ENCODE peak calls at places on chromosomes 2 and 18, in ten cellular contexts. T, W, E, I, D, A, M, F, P and S are unnamed samples.
A peak's percentile ranks its signal among the peaks of the same experiment; 100 is the strongest.

GRCh38 chr2:186881644-186882043 is 32.7 kb upstream of the ZSWIM2 start:
- DNase-seq in T (no peak), W (no peak), E (no peak), I (no peak), D (no peak), A (no peak), M (no peak), F (no peak), P (no peak), S (no peak)

GRCh38 chr2:35462226-35462983 is 893.2 kb upstream of the CRIM1 start:
- DNase-seq in T (peak; percentile 6), W (no peak), E (no peak), I (no peak), D (no peak), A (no peak), M (no peak), F (no peak), P (no peak), S (no peak)

GRCh38 chr2:48767330-48767729 is 11.8 kb upstream of the LHCGR start:
- DNase-seq in T (no peak), W (peak; percentile 50), E (no peak), I (peak; percentile 54), D (no peak), A (no peak), M (no peak), F (no peak), P (no peak), S (no peak)

GRCh38 chr2:188787002-188787660 is 187.0 kb upstream of the COL3A1 start:
- DNase-seq in T (peak; percentile 85), W (no peak), E (no peak), I (peak; percentile 74), D (no peak), A (no peak), M (no peak), F (no peak), P (no peak), S (no peak)

GRCh38 chr2:149926149-149926548 is 338.6 kb upstream of the MMADHC start:
- DNase-seq in T (peak; percentile 14), W (no peak), E (no peak), I (no peak), D (no peak), A (no peak), M (no peak), F (no peak), P (no peak), S (no peak)

GRCh38 chr2:48600204-48600813 is 17.3 kb upstream of the GTF2A1L start:
- DNase-seq in T (peak; percentile 73), W (peak; percentile 67), E (no peak), I (peak; percentile 62), D (no peak), A (peak; percentile 35), M (peak; percentile 19), F (peak; percentile 54), P (no peak), S (no peak)

GRCh38 chr2:232103140-232103737 is 141.7 kb downstream of the DIS3L2 start:
- DNase-seq in T (peak; percentile 72), W (no peak), E (no peak), I (no peak), D (no peak), A (no peak), M (no peak), F (no peak), P (no peak), S (no peak)

GRCh38 chr2:215535125-215535668 is 99.3 kb upstream of the FN1 start:
- DNase-seq in T (peak; percentile 31), W (no peak), E (no peak), I (peak; percentile 13), D (no peak), A (no peak), M (no peak), F (no peak), P (no peak), S (no peak)

GRCh38 chr18:80247403-80247916 is at the start of gene PARD6G:
- DNase-seq in T (peak; percentile 80), W (peak; percentile 67), E (peak; percentile 84), I (peak; percentile 95), D (no peak), A (peak; percentile 63), M (peak; percentile 82), F (peak; percentile 90), P (peak; percentile 82), S (peak; percentile 85)

GRCh38 chr2:56263876-56264275 is 80.1 kb downstream of the CCDC85A start:
- DNase-seq in T (no peak), W (no peak), E (no peak), I (no peak), D (no peak), A (no peak), M (no peak), F (no peak), P (no peak), S (no peak)

GRCh38 chr2:108825254-108825653 is 38.7 kb downstream of the CCDC138 start:
- DNase-seq in T (peak; percentile 72), W (no peak), E (no peak), I (no peak), D (no peak), A (no peak), M (no peak), F (no peak), P (no peak), S (no peak)

GRCh38 chr2:53668624-53669026 is 99.0 kb upstream of the CHAC2 start:
- DNase-seq in T (peak; percentile 38), W (no peak), E (no peak), I (no peak), D (no peak), A (no peak), M (no peak), F (no peak), P (no peak), S (no peak)

GRCh38 chr2:15624903-15625302 is 33.2 kb downstream of the DDX1 start:
- DNase-seq in T (no peak), W (no peak), E (no peak), I (no peak), D (no peak), A (no peak), M (no peak), F (no peak), P (no peak), S (no peak)
- H3K36me3 ChIP-seq in T (peaks cover 72% of the 10 kb centered on the region), W (peaks cover 74% of the 10 kb centered on the region), E (peaks cover 87% of the 10 kb centered on the region), I (peaks cover 9% of the 10 kb centered on the region), D (peaks cover 79% of the 10 kb centered on the region), A (peaks cover 10% of the 10 kb centered on the region), M (no peaks in the 10 kb centered on the region), F (peaks cover 68% of the 10 kb centered on the region), P (peaks cover 52% of the 10 kb centered on the region), S (peaks cover 9% of the 10 kb centered on the region)

GRCh38 chr18:45252474-45252873 is 362.8 kb upstream of the SLC14A2 start:
- DNase-seq in T (no peak), W (no peak), E (no peak), I (no peak), D (no peak), A (no peak), M (no peak), F (no peak), P (no peak), S (no peak)

GRCh38 chr18:45251236-45251635 is 364.0 kb upstream of the SLC14A2 start:
- DNase-seq in T (no peak), W (no peak), E (no peak), I (no peak), D (no peak), A (no peak), M (no peak), F (no peak), P (no peak), S (no peak)

GRCh38 chr18:45253973-45254372 is 361.3 kb upstream of the SLC14A2 start:
- DNase-seq in T (no peak), W (no peak), E (no peak), I (no peak), D (no peak), A (no peak), M (no peak), F (no peak), P (no peak), S (no peak)

GRCh38 chr18:45254683-45255082 is 360.6 kb upstream of the SLC14A2 start:
- DNase-seq in T (peak; percentile 46), W (no peak), E (no peak), I (no peak), D (no peak), A (no peak), M (no peak), F (no peak), P (peak; percentile 84), S (peak; percentile 10)

GRCh38 chr18:45255142-45255890 is 360.0 kb upstream of the SLC14A2 start:
- DNase-seq in T (peak; percentile 91), W (peak; percentile 6), E (no peak), I (peak; percentile 52), D (no peak), A (no peak), M (peak; percentile 27), F (peak; percentile 38), P (no peak), S (peak; percentile 40)
- H3K4me3 ChIP-seq in T (no peak overlapping the region), W (no peak overlapping the region), E (no peak overlapping the region), I (no peak overlapping the region), D (no peak overlapping the region), A (no peak overlapping the region), M (no peak overlapping the region), F (no peak overlapping the region), P (no peak overlapping the region), S (no peak overlapping the region)

DNA sequence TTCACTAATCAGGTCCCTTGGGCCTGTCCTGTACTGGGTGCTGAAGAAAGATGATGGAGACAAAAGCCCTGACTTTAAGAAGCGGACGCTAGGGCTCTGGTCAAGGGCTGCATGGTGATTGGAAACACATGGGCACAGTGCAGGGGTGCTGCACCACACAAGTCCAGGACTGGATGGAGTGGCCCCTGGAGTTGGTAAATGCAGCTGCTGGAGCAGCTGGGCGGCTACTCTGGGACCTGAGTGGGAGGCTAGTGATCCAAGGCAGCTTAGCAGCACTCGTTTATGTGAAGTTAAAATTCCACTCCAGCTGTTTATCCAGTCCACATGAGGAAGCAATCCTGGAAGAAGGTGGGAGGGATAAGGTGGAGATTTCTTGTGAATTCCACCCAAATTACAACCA is 24.9 kb downstream of the MERTK start:
- DNase-seq in T (peak; percentile 39), W (no peak), E (no peak), I (peak; percentile 36), D (no peak), A (no peak), M (no peak), F (no peak), P (no peak), S (no peak)
- H3K4me1 ChIP-seq in T (peaks cover 7% of the 10 kb centered on the region), W (no peaks in the 10 kb centered on the region), E (peaks cover 37% of the 10 kb centered on the region), I (peaks cover 43% of the 10 kb centered on the region), D (peaks cover 10% of the 10 kb centered on the region), A (no peaks in the 10 kb centered on the region), M (peaks cover 21% of the 10 kb centered on the region), F (no peaks in the 10 kb centered on the region), P (no peaks in the 10 kb centered on the region), S (peaks cover 16% of the 10 kb centered on the region)

DNA sequence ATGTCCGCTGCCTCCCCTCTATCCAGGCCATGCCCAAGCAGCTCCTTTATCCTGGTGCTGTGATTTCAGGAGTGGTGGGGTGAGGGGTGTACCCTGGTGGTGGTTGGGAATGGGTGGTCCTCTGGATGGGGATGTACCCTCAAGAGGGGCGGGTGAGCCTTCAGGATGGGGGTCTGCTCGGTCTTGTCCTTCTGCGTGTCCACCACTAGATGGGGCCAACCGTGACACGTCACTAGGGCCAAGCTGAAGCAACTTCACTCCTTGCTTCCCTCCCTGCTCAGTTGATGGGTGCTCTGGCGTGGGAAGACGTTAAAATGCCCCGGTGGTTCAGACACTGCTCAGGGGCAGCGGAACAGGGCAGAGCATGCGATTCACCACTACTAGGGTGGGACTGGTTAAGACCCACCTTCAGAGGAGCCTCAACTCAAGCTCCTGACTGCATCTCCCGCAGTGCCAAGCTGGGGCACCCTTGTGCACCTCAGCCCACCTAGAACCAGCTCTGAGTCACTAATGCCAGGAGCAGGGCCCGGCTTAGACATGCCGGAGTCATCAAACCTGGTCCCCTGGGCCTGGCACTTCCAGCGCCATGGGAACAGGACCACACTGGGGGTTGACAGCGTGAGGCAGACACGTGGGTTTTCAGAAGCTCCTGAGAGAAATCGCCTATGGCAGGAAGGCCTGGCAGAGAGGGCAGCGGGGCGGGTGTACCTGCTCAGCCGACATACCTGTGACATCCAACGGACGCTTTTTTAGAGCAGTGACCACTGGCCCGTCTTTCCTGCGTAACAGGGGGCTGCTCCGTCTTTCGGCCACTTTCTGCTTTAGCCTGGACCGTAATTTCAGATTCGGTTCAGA is 256.7 kb downstream of the HDAC4 start:
- DNase-seq in T (peak; percentile 69), W (peak; percentile 77), E (no peak), I (peak; percentile 57), D (no peak), A (peak; percentile 33), M (no peak), F (peak; percentile 67), P (no peak), S (no peak)
- H3K36me3 ChIP-seq in T (peaks cover 2% of the 10 kb centered on the region), W (no peaks in the 10 kb centered on the region), E (peaks cover 98% of the 10 kb centered on the region), I (no peaks in the 10 kb centered on the region), D (peaks cover 23% of the 10 kb centered on the region), A (peaks cover 25% of the 10 kb centered on the region), M (peaks cover 3% of the 10 kb centered on the region), F (no peaks in the 10 kb centered on the region), P (peaks cover 56% of the 10 kb centered on the region), S (no peaks in the 10 kb centered on the region)